ENCODE peak calls at places on chromosomes 12 and 14, in five cellular contexts. X is OCI-LY7; U is CD8-positive, alpha-beta T cell; F is fibroblast of mammary gland; P is brain microvascular endothelial cell. W is an unnamed sample.

GRCh38 chr12:55743131-55743921 is 404 bp downstream of the GDF11 start:
- DNase-seq in F (peak), U (peak), X (peak), P (peak), W (no peak)

GRCh38 chr12:62268956-62269355 is 8.8 kb downstream of the USP15 start:
- DNase-seq in F (peak), X (no peak), U (no peak), P (no peak), W (no peak)

GRCh38 chr12:62983594-62983993 is 48.6 kb upstream of the PPM1H start:
- DNase-seq in P (no peak), X (peak), U (no peak), F (no peak), W (peak)

GRCh38 chr12:104750061-104750460 is 208.0 kb downstream of the SLC41A2 start:
- DNase-seq in U (no peak), P (peak), F (peak), X (peak), W (peak)

GRCh38 chr14:75523771-75524171 is 1.5 kb downstream of the BATF start:
- DNase-seq in X (no peak), F (peak), P (no peak), U (no peak), W (no peak)

GRCh38 chr12:53200458-53201169 is 6.4 kb downstream of the ITGB7 start:
- DNase-seq in X (peak), F (no peak), U (no peak), P (no peak), W (no peak)

GRCh38 chr14:69648480-69649414 is 37.4 kb downstream of the SUSD6 start:
- DNase-seq in U (no peak), X (peak), F (peak), P (peak), W (no peak)

GRCh38 chr12:102659200-102659911 is 179.0 kb upstream of the IGF1 start:
- DNase-seq in X (no peak), U (no peak), F (no peak), P (no peak), W (no peak)

GRCh38 chr12:111645433-111645832 is 40.3 kb downstream of the BRAP start:
- DNase-seq in U (no peak), F (no peak), P (no peak), X (no peak), W (no peak)

GRCh38 chr12:16389594-16389993 is 42.1 kb downstream of the MGST1 start:
- DNase-seq in F (peak), U (no peak), X (no peak), P (peak), W (no peak)

GRCh38 chr12:132475304-132476037 is 14.5 kb upstream of the FBRSL1 start:
- DNase-seq in U (no peak), X (peak), P (no peak), F (no peak), W (peak)

GRCh38 chr14:73234586-73235394 is 2.5 kb upstream of the PAPLN start:
- DNase-seq in F (no peak), X (no peak), P (no peak), U (no peak), W (no peak)

GRCh38 chr12:55932546-55932919 is 1.6 kb downstream of the DGKA start:
- DNase-seq in P (peak), F (peak), U (peak), X (peak), W (peak)

DNA sequence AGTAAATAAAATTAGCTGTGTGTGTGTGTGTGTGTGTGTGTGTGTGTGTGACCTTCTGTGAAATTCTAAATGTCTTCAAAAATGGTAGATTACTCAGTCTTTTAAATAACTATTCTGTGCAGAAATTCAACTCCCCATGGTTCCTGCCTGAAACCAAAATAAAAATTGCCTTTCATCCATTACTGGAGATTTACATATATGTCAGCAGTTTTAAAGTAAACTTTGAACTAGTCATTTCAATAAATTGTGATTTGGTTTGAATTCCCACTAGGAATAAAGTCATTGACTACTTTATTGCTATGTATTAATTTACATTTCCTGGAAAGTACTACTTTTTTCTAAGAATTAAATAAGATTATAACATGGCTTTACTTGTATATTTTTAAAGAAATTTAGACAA is 5.3 kb downstream of the ELK3 start:
- DNase-seq in P (no peak), F (no peak), U (no peak), X (no peak), W (no peak)
- H3K4me3 ChIP-seq in P (no peak), F (no peak), U (no peak), X (peak), W (no peak)

DNA sequence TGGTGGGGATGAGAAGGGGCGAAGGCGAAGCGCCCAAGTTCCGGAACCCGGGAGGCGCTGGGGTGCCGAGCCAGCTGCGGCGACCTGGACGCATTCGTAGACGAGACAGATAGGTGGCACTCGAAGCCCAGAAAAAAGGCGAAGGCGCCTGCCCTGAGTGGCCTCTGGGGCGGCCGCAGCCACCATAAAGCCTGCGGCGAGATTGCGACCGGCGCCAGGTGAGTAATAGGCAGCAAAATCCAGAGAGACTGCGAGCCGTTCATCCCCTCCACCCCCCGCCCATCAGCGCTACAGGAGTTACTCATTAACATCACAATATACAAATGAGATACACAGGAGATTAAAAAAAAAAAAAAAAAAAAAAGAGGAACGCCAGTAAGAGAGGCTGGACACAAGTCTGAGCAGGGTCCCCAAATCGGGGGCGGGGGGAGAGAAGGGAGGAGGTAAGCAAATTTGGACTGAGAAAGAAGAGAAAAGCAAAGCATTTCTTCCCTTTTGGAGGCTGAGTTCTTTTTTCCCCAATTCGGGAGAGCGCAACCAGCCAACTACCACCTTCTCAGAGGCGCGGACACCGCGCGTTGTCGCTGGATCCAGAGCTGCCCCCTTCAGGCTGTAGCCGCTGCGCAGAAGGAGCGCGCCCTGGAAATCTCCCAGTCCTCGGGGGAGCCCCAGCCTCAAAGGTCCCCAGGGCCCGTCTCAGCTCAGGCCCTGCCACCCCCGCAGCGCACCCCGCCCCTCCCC is 15.7 kb downstream of the TBX3 start:
- DNase-seq in P (peak), X (no peak), U (no peak), F (peak), W (no peak)
- H3K4me3 ChIP-seq in P (peak), X (no peak), U (no peak), F (peak), W (no peak)

DNA sequence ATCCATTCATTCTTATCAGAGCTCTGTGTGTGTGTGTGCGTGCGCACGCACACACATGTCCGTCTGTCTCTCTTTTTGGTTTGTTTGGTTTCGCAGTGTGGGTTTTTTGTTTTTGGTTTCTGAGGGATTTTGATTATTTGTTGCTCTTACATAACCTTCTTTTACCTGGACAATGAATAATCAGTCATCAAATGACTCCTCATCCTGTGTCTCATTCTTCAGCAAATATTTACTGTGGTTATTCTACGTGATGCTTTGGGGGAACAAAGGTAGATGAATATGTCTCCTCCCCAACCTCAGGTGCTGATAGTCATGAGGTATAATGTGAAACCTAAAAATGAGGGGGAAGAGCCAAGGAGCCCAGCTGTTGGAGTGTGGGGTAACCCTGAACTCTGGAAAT is 92.4 kb downstream of the SAMD4A start:
- DNase-seq in X (no peak), P (no peak), U (no peak), F (no peak), W (no peak)
- H3K4me3 ChIP-seq in X (no peak), P (no peak), U (no peak), F (no peak), W (no peak)

GRCh38 chr14:89484445-89484844 is 67.4 kb upstream of the FOXN3 start:
- DNase-seq in P (no peak), X (no peak), F (no peak), U (no peak), W (no peak)

GRCh38 chr14:89477391-89477790 is 60.4 kb upstream of the FOXN3 start:
- DNase-seq in F (no peak), X (no peak), U (no peak), P (no peak), W (no peak)

GRCh38 chr14:89476515-89476914 is 59.5 kb upstream of the FOXN3 start:
- DNase-seq in F (no peak), X (no peak), U (no peak), P (no peak), W (no peak)

GRCh38 chr14:89481167-89481566 is 64.1 kb upstream of the FOXN3 start:
- DNase-seq in X (no peak), F (no peak), P (no peak), U (no peak), W (no peak)

DNA sequence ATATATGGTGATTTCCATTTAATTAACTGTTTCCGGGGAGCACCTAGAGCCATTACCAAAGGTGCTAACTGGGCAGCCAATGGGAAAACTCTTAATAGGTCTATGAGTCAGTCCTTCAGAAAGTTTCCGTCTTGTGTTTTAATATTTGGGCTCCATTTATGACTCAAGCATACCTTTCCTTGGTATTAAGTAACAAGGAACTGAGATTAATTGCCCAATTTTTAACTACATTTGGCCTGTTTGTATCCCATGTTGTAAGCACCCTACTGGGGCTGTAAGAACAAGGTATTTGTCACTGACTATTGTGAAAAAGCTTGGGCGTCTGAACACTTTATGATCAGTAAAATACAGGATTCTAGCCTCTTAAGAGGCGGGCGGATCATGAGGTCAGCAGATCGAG is 62.8 kb upstream of the FOXN3 start:
- DNase-seq in F (peak), U (no peak), P (no peak), X (no peak), W (no peak)
- H3K4me3 ChIP-seq in F (no peak), U (no peak), P (no peak), X (no peak), W (no peak)

GRCh38 chr12:6841139-6841515 is 402 bp downstream of the GNB3 start:
- DNase-seq in U (no peak), P (no peak), X (no peak), F (no peak), W (no peak)
- H3K4me3 ChIP-seq in U (no peak), P (no peak), X (peak), F (no peak), W (no peak)

W was measured in Jurkat, Clone E6-1.